ENCODE peak calls at places on chromosomes 2 and 18, in four cellular contexts. E is spleen, S is body of pancreas, Q is SJSA1. L is an unnamed sample.

GRCh38 chr2:33023732-33024301 is 77.1 kb downstream of the LTBP1 start:
- DNase-seq in S (no peak), Q (no peak), E (no peak), L (no peak)

GRCh38 chr2:185279999-185280398 is 458.6 kb upstream of the FSIP2 start:
- DNase-seq in E (no peak), Q (no peak), S (no peak), L (no peak)

GRCh38 chr2:237201461-237202287 is 116.0 kb downstream of the COPS8 start:
- DNase-seq in E (no peak), S (peak; percentile 59), Q (peak; percentile 98), L (no peak)

GRCh38 chr2:64019083-64019974 is at the start of gene VPS54:
- DNase-seq in E (peak; percentile 93), S (peak; percentile 59), Q (peak; percentile 77), L (peak; percentile 86)

GRCh38 chr2:178999476-178999875 is 50.5 kb downstream of the CCDC141 start:
- DNase-seq in S (no peak), E (no peak), Q (no peak), L (no peak)

GRCh38 chr2:218890369-218890768 is 9.7 kb downstream of the WNT10A start:
- DNase-seq in S (no peak), E (no peak), Q (no peak), L (no peak)

GRCh38 chr2:170512271-170512670 is 202.9 kb upstream of the SP5 start:
- DNase-seq in E (no peak), S (no peak), Q (no peak), L (no peak)

GRCh38 chr2:81981616-81982015 is 1677.1 kb upstream of the LRRTM1 start:
- DNase-seq in S (no peak), E (no peak), Q (no peak), L (no peak)

GRCh38 chr18:62365420-62365819 is 40.3 kb downstream of the TNFRSF11A start:
- DNase-seq in S (no peak), Q (no peak), E (no peak), L (no peak)

GRCh38 chr2:109217362-109218086 is 88.5 kb downstream of the SH3RF3 start:
- DNase-seq in S (no peak), Q (peak; percentile 65), E (no peak), L (peak; percentile 51)
- H3K27ac ChIP-seq in S (no peak overlapping the region), Q (no peak overlapping the region), E (peak overlapping the region; percentile 44), L (peak overlapping the region; percentile 49)

DNA sequence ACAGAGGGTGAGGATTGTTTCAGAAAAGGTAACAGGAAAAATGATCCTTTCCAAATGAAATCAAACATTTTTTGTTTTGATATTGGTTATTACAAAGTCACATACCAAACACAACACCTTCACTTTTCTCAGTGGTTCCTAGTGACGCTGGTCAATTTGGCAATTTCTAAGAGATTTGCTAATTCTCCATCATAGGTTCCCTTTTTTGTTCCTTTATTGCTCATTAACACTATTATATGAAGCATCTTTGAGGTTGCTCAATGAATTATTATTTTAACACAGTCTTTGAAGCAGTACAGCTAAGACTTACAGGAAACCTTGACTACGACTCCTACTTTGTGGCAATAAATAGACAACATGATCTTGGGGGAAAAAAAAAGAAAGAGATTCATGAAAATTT is 152.3 kb upstream of the VRK2 start:
- DNase-seq in E (no peak), S (no peak), Q (no peak), L (no peak)
- H3K27me3 ChIP-seq in E (no peaks in the 10 kb centered on the region), S (no peaks in the 10 kb centered on the region), Q (peaks cover 3% of the 10 kb centered on the region), L (no peaks in the 10 kb centered on the region)

GRCh38 chr2:99675110-99675661 is 185.4 kb upstream of the REV1 start:
- DNase-seq in Q (no peak), S (no peak), E (no peak), L (no peak)

GRCh38 chr2:99677814-99678213 is 188.0 kb upstream of the REV1 start:
- DNase-seq in S (no peak), Q (no peak), E (no peak), L (no peak)

GRCh38 chr2:99679518-99679917 is 189.7 kb upstream of the REV1 start:
- DNase-seq in S (peak; percentile 13), Q (no peak), E (no peak), L (no peak)

GRCh38 chr2:99680946-99681345 is 191.1 kb upstream of the REV1 start:
- DNase-seq in E (no peak), Q (no peak), S (no peak), L (no peak)

GRCh38 chr2:99678651-99679050 is 188.8 kb upstream of the REV1 start:
- DNase-seq in E (no peak), S (no peak), Q (no peak), L (no peak)
- H3K4me1 ChIP-seq in E (no peaks in the 10 kb centered on the region), S (no peaks in the 10 kb centered on the region), Q (no peaks in the 10 kb centered on the region), L (peaks cover 3% of the 10 kb centered on the region)

DNA sequence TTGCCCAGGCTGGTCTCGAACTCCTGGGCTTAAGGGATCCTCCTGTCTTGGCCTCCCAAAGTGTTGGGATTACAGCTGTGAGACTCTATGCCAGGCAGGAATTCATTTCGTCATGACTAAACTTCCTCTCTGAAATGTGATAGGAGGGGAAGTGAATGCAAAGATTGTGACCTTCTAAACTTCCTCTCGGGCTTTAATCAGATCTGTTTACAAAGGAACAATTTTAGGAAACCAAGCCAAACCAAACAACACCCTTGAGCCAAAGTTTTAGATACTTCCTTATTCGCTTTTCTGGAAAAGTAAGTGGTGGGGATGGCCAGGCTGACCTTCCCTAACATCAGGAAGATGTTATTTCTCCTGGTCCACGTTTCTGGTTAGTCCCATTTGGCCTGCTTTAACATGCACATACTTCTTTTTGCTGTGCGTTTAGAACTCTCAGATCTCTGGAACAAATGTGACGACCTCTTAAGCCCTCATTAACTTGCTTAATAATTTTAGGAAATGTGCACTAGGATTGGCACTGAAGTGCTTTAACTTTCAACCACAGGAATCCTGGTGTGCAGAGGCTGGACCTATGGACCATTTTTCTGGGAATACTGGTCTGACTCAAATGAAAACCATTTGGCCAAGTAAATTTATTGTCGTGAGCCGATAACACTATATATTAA is 33.2 kb upstream of the YES1 start:
- DNase-seq in S (peak; percentile 19), Q (peak; percentile 15), E (no peak), L (no peak)
- H3K27ac ChIP-seq in S (no peak overlapping the region), Q (no peak overlapping the region), E (peak overlapping the region; percentile 71), L (no peak overlapping the region)

GRCh38 chr2:141468746-141469145 is 662.1 kb downstream of the LRP1B start:
- DNase-seq in Q (no peak), S (peak; percentile 45), E (no peak), L (no peak)
- H3K27me3 ChIP-seq in Q (no peaks in the 10 kb centered on the region), S (no peaks in the 10 kb centered on the region), E (no peaks in the 10 kb centered on the region), L (no peaks in the 10 kb centered on the region)

GRCh38 chr2:197869030-197869429 is 64.6 kb downstream of the PLCL1 start:
- DNase-seq in S (no peak), Q (no peak), E (no peak), L (no peak)
- H3K4me1 ChIP-seq in S (peaks cover 11% of the 10 kb centered on the region), Q (no peaks in the 10 kb centered on the region), E (no peaks in the 10 kb centered on the region), L (no peaks in the 10 kb centered on the region)